ENCODE peak calls at places on chromosomes 1 and 21, in four cellular contexts. One of them, this sample, is unnamed. For H3K4me1, the result is how much of the 10 kb centered on the place peaks cover.

GRCh38 chr1:160207118-160207650 is 2.0 kb downstream of the PEA15 start:
- DNase-seq in ascending aorta: no peak
- DNase-seq in left lung: no peak
- DNase-seq in cardiac muscle cell: no peak
- DNase-seq in this sample: no peak

GRCh38 chr1:209780276-209780675 is 4.1 kb downstream of the C1orf74 start:
- DNase-seq in ascending aorta: no peak
- DNase-seq in left lung: no peak
- DNase-seq in cardiac muscle cell: no peak
- DNase-seq in this sample: no peak

GRCh38 chr1:77412069-77412793 is 130.4 kb downstream of the AK5 start:
- DNase-seq in ascending aorta: no peak
- DNase-seq in left lung: no peak
- DNase-seq in cardiac muscle cell: no peak
- DNase-seq in this sample: no peak

GRCh38 chr1:230308039-230308438 is 118.1 kb downstream of the PGBD5 start:
- DNase-seq in ascending aorta: no peak
- DNase-seq in left lung: peak
- DNase-seq in cardiac muscle cell: no peak
- DNase-seq in this sample: no peak

GRCh38 chr1:177546346-177546745 is 375.6 kb downstream of the BRINP2 start:
- DNase-seq in ascending aorta: no peak
- DNase-seq in left lung: no peak
- DNase-seq in cardiac muscle cell: no peak
- DNase-seq in this sample: no peak

GRCh38 chr21:41016472-41016871 is 151.5 kb upstream of the BACE2 start:
- DNase-seq in ascending aorta: no peak
- DNase-seq in left lung: no peak
- DNase-seq in cardiac muscle cell: no peak
- DNase-seq in this sample: no peak

GRCh38 chr21:36155603-36156338 is 853 bp upstream of the DOP1B start:
- DNase-seq in ascending aorta: no peak
- DNase-seq in left lung: peak
- DNase-seq in cardiac muscle cell: no peak
- DNase-seq in this sample: peak

GRCh38 chr1:19356266-19356665 is 44.1 kb downstream of the SLC66A1 start:
- DNase-seq in ascending aorta: no peak
- DNase-seq in left lung: no peak
- DNase-seq in cardiac muscle cell: no peak
- DNase-seq in this sample: no peak

GRCh38 chr1:5733596-5733995 is 258.6 kb downstream of the NPHP4 start:
- DNase-seq in ascending aorta: no peak
- DNase-seq in left lung: peak
- DNase-seq in cardiac muscle cell: no peak
- DNase-seq in this sample: no peak

GRCh38 chr1:158999301-159000069 is 10.2 kb upstream of the IFI16 start:
- DNase-seq in ascending aorta: no peak
- DNase-seq in left lung: peak
- DNase-seq in cardiac muscle cell: peak
- DNase-seq in this sample: no peak

GRCh38 chr1:6601865-6602668 is 602 bp downstream of the KLHL21 start:
- DNase-seq in ascending aorta: no peak
- DNase-seq in left lung: peak
- DNase-seq in cardiac muscle cell: peak
- DNase-seq in this sample: peak

GRCh38 chr1:93603581-93603980 is 78.1 kb downstream of the BCAR3 start:
- DNase-seq in ascending aorta: no peak
- DNase-seq in left lung: no peak
- DNase-seq in cardiac muscle cell: no peak
- DNase-seq in this sample: no peak

GRCh38 chr1:67213164-67213563 is 46.9 kb downstream of the IL23R start:
- DNase-seq in ascending aorta: no peak
- DNase-seq in left lung: no peak
- DNase-seq in cardiac muscle cell: peak
- DNase-seq in this sample: no peak

GRCh38 chr1:3105167-3105863 is 36.3 kb downstream of the PRDM16 start:
- DNase-seq in ascending aorta: no peak
- DNase-seq in left lung: no peak
- DNase-seq in cardiac muscle cell: peak
- DNase-seq in this sample: no peak

GRCh38 chr21:46252840-46253239 is 24.3 kb upstream of the LSS start:
- DNase-seq in ascending aorta: no peak
- DNase-seq in left lung: no peak
- DNase-seq in cardiac muscle cell: no peak
- DNase-seq in this sample: no peak

GRCh38 chr1:119431836-119432235 is 16.9 kb downstream of the HSD3B2 start:
- DNase-seq in ascending aorta: no peak
- DNase-seq in left lung: no peak
- DNase-seq in cardiac muscle cell: no peak
- DNase-seq in this sample: no peak

GRCh38 chr1:66315675-66316074 is 218.3 kb upstream of the SGIP1 start:
- DNase-seq in ascending aorta: no peak
- DNase-seq in left lung: no peak
- DNase-seq in cardiac muscle cell: no peak
- DNase-seq in this sample: no peak

GRCh38 chr1:156251527-156251926 is 3.7 kb upstream of the PAQR6 start:
- DNase-seq in ascending aorta: no peak
- DNase-seq in left lung: no peak
- DNase-seq in cardiac muscle cell: peak
- DNase-seq in this sample: no peak

GRCh38 chr1:101485712-101486111 is 248.9 kb downstream of the S1PR1 start:
- DNase-seq in ascending aorta: no peak
- DNase-seq in left lung: no peak
- DNase-seq in cardiac muscle cell: no peak
- DNase-seq in this sample: no peak

GRCh38 chr1:78619029-78619428 is 1.2 kb upstream of the IFI44L start:
- DNase-seq in ascending aorta: no peak
- DNase-seq in left lung: no peak
- DNase-seq in cardiac muscle cell: no peak
- DNase-seq in this sample: no peak

GRCh38 chr1:161073474-161074121 is 3.9 kb upstream of the ARHGAP30 start:
- DNase-seq in ascending aorta: no peak
- DNase-seq in left lung: no peak
- DNase-seq in cardiac muscle cell: no peak
- DNase-seq in this sample: no peak

GRCh38 chr1:197961933-197962332 is 44.8 kb downstream of the LHX9 start:
- DNase-seq in ascending aorta: no peak
- DNase-seq in left lung: no peak
- DNase-seq in cardiac muscle cell: no peak
- DNase-seq in this sample: no peak

GRCh38 chr1:9181990-9182783 is 52.4 kb upstream of the H6PD start:
- DNase-seq in ascending aorta: no peak
- DNase-seq in left lung: peak
- DNase-seq in cardiac muscle cell: no peak
- DNase-seq in this sample: no peak

GRCh38 chr1:19449454-19450228 is 35.7 kb downstream of the CAPZB start:
- DNase-seq in ascending aorta: no peak
- DNase-seq in left lung: no peak
- DNase-seq in cardiac muscle cell: no peak
- DNase-seq in this sample: no peak

GRCh38 chr1:165411396-165411795 is 33.5 kb downstream of the RXRG start:
- DNase-seq in ascending aorta: no peak
- DNase-seq in left lung: no peak
- DNase-seq in cardiac muscle cell: no peak
- DNase-seq in this sample: no peak

GRCh38 chr1:54287176-54287650 is 87.2 kb downstream of the MRPL37 start:
- DNase-seq in ascending aorta: peak
- DNase-seq in left lung: peak
- DNase-seq in cardiac muscle cell: no peak
- DNase-seq in this sample: peak

GRCh38 chr1:161994153-161994814 is 29.4 kb downstream of the OLFML2B start:
- DNase-seq in ascending aorta: no peak
- DNase-seq in left lung: peak
- DNase-seq in cardiac muscle cell: peak
- DNase-seq in this sample: no peak

GRCh38 chr1:202810193-202810614 is 550 bp upstream of the PCAT6 start:
- DNase-seq in ascending aorta: no peak
- DNase-seq in left lung: no peak
- DNase-seq in cardiac muscle cell: no peak
- DNase-seq in this sample: no peak

GRCh38 chr1:59072017-59072947 is 224.6 kb upstream of the FGGY start:
- DNase-seq in ascending aorta: no peak
- DNase-seq in left lung: no peak
- DNase-seq in cardiac muscle cell: no peak
- DNase-seq in this sample: peak

GRCh38 chr21:28442085-28442484 is 550.6 kb downstream of the LTN1 start:
- DNase-seq in ascending aorta: no peak
- DNase-seq in left lung: no peak
- DNase-seq in cardiac muscle cell: no peak
- DNase-seq in this sample: no peak

GRCh38 chr21:28442624-28443023 is 550.1 kb downstream of the LTN1 start:
- DNase-seq in ascending aorta: no peak
- DNase-seq in left lung: no peak
- DNase-seq in cardiac muscle cell: no peak
- DNase-seq in this sample: no peak

GRCh38 chr21:28444131-28444530 is 548.5 kb downstream of the LTN1 start:
- DNase-seq in ascending aorta: no peak
- DNase-seq in left lung: no peak
- DNase-seq in cardiac muscle cell: no peak
- DNase-seq in this sample: no peak

GRCh38 chr21:28445081-28445830 is 547.4 kb downstream of the LTN1 start:
- DNase-seq in ascending aorta: no peak
- DNase-seq in left lung: no peak
- DNase-seq in cardiac muscle cell: no peak
- DNase-seq in this sample: no peak

DNA sequence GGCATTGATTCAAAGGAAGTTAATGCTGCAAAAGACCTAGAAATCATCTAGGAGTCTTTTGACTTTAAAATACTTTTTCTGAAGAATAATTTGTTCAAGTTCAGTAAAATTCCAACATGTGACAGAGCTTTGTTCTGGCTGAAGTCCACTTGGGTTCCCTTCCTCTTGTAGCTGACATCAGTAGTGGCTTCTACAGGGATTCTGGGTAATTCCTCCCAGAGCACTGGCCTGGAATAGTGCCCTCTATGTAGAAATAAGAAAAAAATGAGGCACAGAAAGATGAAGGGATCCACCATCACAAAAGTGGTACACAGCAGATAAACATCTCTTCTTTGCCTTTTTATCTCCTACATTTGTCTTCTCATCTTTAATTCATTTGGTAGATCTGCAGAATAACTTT is 548.1 kb downstream of the LTN1 start:
- DNase-seq in ascending aorta: no peak
- DNase-seq in left lung: no peak
- DNase-seq in cardiac muscle cell: no peak
- DNase-seq in this sample: no peak
- H3K4me1 ChIP-seq in ascending aorta: under half
- H3K4me1 ChIP-seq in left lung: under half
- H3K4me1 ChIP-seq in cardiac muscle cell: under half
- H3K4me1 ChIP-seq in this sample: under half

GRCh38 chr1:10723317-10723716 is 73.1 kb downstream of the CASZ1 start:
- DNase-seq in ascending aorta: no peak
- DNase-seq in left lung: no peak
- DNase-seq in cardiac muscle cell: no peak
- DNase-seq in this sample: no peak

GRCh38 chr1:10724511-10724910 is 71.9 kb downstream of the CASZ1 start:
- DNase-seq in ascending aorta: no peak
- DNase-seq in left lung: no peak
- DNase-seq in cardiac muscle cell: no peak
- DNase-seq in this sample: no peak

GRCh38 chr1:10724052-10724494 is 72.4 kb downstream of the CASZ1 start:
- DNase-seq in ascending aorta: no peak
- DNase-seq in left lung: peak
- DNase-seq in cardiac muscle cell: peak
- DNase-seq in this sample: no peak

GRCh38 chr1:10721381-10722321 is 74.8 kb downstream of the CASZ1 start:
- DNase-seq in ascending aorta: no peak
- DNase-seq in left lung: no peak
- DNase-seq in cardiac muscle cell: no peak
- DNase-seq in this sample: no peak

DNA sequence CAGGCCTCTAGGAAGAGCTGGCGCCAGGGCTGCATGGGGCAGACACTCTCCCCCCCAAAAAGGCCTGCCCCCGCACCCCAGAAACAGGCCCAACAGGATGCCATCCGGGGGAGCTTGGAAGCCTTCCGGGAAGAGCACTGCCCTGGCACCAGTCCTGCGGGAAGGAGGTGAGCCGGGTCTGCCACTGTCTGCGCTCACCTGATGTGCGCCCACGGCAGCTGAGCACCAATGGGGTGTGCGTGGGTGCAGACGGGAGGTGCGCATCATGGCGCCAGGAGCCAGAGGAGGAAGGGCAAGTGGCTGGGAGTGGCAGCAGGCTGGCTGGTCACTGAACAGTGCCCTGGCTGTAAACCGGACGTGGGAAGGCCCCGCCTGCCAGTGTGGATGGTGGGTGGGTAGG is 73.6 kb downstream of the CASZ1 start:
- DNase-seq in ascending aorta: no peak
- DNase-seq in left lung: no peak
- DNase-seq in cardiac muscle cell: no peak
- DNase-seq in this sample: no peak
- H3K4me1 ChIP-seq in ascending aorta: under half
- H3K4me1 ChIP-seq in left lung: under half
- H3K4me1 ChIP-seq in cardiac muscle cell: half or more
- H3K4me1 ChIP-seq in this sample: under half

DNA sequence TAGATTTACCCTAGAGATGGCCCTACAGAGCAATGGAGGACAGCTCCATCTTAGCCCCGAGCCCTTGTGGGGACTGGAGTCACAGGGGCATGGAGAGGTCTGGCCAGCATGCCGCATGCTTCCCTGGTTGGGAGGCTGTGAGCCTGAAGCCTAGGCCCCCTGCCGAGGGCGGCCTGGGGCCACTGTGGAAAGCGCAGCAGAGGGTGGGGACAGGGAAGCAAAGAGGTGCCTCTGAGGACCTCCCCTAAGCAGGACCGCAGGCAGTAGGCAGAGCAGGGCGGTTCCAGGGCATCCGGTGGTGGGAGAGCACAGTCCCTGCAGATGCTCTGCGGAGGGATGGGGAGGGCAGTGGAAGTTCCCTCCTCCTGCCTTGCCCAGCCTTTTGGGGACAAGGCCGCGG is 26.5 kb upstream of the PEF1 start:
- DNase-seq in ascending aorta: no peak
- DNase-seq in left lung: no peak
- DNase-seq in cardiac muscle cell: no peak
- DNase-seq in this sample: no peak
- H3K4me1 ChIP-seq in ascending aorta: under half
- H3K4me1 ChIP-seq in left lung: under half
- H3K4me1 ChIP-seq in cardiac muscle cell: under half
- H3K4me1 ChIP-seq in this sample: under half

GRCh38 chr1:246742396-246742795 is 18.2 kb downstream of the SCCPDH start:
- DNase-seq in ascending aorta: no peak
- DNase-seq in left lung: no peak
- DNase-seq in cardiac muscle cell: no peak
- DNase-seq in this sample: no peak
- H3K4me1 ChIP-seq in ascending aorta: under half
- H3K4me1 ChIP-seq in left lung: under half
- H3K4me1 ChIP-seq in cardiac muscle cell: under half
- H3K4me1 ChIP-seq in this sample: under half